ENCODE peak calls at places on chromosomes 1 and 21, in four cellular contexts. One of them, this sample, is unnamed.

GRCh38 chr21:35026617-35027557 is 22.2 kb downstream of the RUNX1 start:
- DNase-seq in H1: peak; percentile 71
- DNase-seq in HepG2: peak; percentile 95
- DNase-seq in GM12878: no peak
- DNase-seq in this sample: peak; percentile 39

GRCh38 chr1:234659538-234659937 is 49.6 kb upstream of the IRF2BP2 start:
- DNase-seq in H1: no peak
- DNase-seq in HepG2: peak; percentile 30
- DNase-seq in GM12878: no peak
- DNase-seq in this sample: no peak

GRCh38 chr1:41108696-41109284 is 87.3 kb upstream of the SLFNL1 start:
- DNase-seq in H1: no peak
- DNase-seq in HepG2: no peak
- DNase-seq in GM12878: no peak
- DNase-seq in this sample: no peak

GRCh38 chr1:10675813-10676212 is 120.6 kb downstream of the CASZ1 start:
- DNase-seq in H1: no peak
- DNase-seq in HepG2: no peak
- DNase-seq in GM12878: no peak
- DNase-seq in this sample: no peak

GRCh38 chr1:48236716-48237470 is 14.4 kb downstream of the SLC5A9 start:
- DNase-seq in H1: peak; percentile 52
- DNase-seq in HepG2: peak; percentile 28
- DNase-seq in GM12878: no peak
- DNase-seq in this sample: no peak

GRCh38 chr1:65195495-65196417 is 47.8 kb downstream of the AK4 start:
- DNase-seq in H1: no peak
- DNase-seq in HepG2: no peak
- DNase-seq in GM12878: no peak
- DNase-seq in this sample: no peak

GRCh38 chr1:226870323-226871046 is at the start of gene PSEN2:
- DNase-seq in H1: peak; percentile 84
- DNase-seq in HepG2: peak; percentile 24
- DNase-seq in GM12878: no peak
- DNase-seq in this sample: no peak

GRCh38 chr1:234851450-234852438 is 241.8 kb upstream of the IRF2BP2 start:
- DNase-seq in H1: no peak
- DNase-seq in HepG2: no peak
- DNase-seq in GM12878: no peak
- DNase-seq in this sample: no peak

GRCh38 chr1:172041102-172041501 is 199.8 kb downstream of the DNM3 start:
- DNase-seq in H1: no peak
- DNase-seq in HepG2: no peak
- DNase-seq in GM12878: no peak
- DNase-seq in this sample: no peak

GRCh38 chr1:195721210-195721971 is 886.8 kb downstream of the KCNT2 start:
- DNase-seq in H1: no peak
- DNase-seq in HepG2: no peak
- DNase-seq in GM12878: no peak
- DNase-seq in this sample: no peak

GRCh38 chr1:3261969-3262579 is 192.4 kb upstream of the ARHGEF16 start:
- DNase-seq in H1: no peak
- DNase-seq in HepG2: no peak
- DNase-seq in GM12878: no peak
- DNase-seq in this sample: no peak

GRCh38 chr1:204445860-204446412 is 34.3 kb upstream of the PPP1R15B start:
- DNase-seq in H1: peak; percentile 99
- DNase-seq in HepG2: peak; percentile 18
- DNase-seq in GM12878: no peak
- DNase-seq in this sample: peak; percentile 60

DNA sequence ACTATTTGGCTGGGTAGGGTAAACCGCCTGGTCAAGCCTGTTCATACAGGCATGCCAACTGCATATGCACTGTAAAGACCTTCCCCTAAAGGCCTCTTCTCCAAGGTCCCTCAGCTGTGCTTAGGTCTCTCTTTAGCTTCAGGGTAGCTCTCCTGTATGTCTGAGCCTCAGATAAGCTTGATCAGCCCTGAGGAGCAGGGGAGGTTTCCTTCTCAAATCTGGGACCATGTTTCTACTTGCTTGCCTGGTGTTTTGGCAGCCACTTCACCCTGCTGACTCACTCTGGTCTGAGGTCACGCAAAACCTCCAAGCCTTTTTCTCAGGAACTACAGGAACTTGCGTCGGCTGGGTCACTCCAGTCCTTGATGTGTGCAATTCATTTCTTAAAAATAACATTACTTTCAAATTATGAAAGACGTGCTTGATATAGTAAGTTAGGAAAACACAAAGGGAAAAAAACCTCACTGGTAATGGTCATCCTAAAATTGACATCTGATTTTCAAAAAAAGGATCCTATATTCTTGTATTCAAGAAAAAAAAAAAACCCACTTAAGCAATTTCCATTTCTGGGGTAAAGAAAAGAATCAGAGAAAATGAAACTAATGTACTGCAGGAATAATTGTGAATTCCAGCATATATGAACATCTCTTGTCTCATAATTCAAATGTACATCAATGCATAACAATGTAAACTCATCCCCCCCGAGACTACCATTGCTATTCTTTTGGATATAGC is 24.7 kb upstream of the RNF19B start:
- DNase-seq in H1: no peak
- DNase-seq in HepG2: no peak
- DNase-seq in GM12878: no peak
- DNase-seq in this sample: no peak
- H3K9ac ChIP-seq in H1: no peak overlapping the region
- H3K9ac ChIP-seq in HepG2: no peak overlapping the region
- H3K9ac ChIP-seq in GM12878: peak overlapping the region; percentile 18
- H3K9ac ChIP-seq in this sample: no peak overlapping the region

DNA sequence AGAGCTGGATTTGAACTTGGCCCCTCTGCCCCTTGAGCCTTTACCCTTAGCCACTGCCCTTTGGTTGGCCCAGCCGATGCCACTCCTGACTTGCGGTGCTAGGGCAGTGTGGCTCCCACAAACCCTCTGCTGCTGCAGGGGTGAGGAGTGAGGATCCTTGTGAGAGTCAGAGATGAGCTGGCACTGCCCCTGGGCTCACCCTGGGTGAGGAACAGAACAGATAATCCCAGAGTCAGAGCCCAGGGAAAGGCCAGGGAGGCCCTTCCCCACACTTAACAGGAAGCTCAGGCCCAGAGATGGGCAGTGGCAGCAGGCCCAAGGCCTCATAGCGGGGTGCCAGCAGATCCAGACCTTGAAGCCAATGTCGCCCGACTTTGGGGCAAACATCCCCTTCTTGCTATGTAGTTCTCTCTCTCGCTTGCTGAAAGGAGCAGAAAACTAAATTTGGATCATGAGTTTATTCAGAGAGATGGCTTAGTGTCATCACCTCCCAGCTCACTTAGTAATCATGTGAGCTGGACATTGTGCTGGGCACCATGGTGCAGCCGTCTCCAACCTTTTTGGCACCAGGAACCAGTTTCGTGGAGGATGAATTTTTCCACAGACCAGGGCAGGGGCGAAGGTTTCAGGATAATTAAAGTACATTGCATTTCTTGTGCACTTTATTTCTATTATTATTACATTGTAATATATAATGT is 81.4 kb downstream of the IGSF21 start:
- DNase-seq in H1: no peak
- DNase-seq in HepG2: no peak
- DNase-seq in GM12878: no peak
- DNase-seq in this sample: no peak
- TF ChIP-seq SUZ12 in H1: no peak
- TF ChIP-seq SUZ12 in HepG2: no peak
- TF ChIP-seq SUZ12 in GM12878: no peak
- TF ChIP-seq SUZ12 in this sample: no peak

GRCh38 chr1:58819719-58820118 is 35.9 kb upstream of the JUN start:
- DNase-seq in H1: no peak
- DNase-seq in HepG2: no peak
- DNase-seq in GM12878: no peak
- DNase-seq in this sample: no peak

GRCh38 chr1:58821309-58821708 is 37.5 kb upstream of the JUN start:
- DNase-seq in H1: no peak
- DNase-seq in HepG2: no peak
- DNase-seq in GM12878: no peak
- DNase-seq in this sample: no peak

GRCh38 chr1:58818075-58818474 is 34.2 kb upstream of the JUN start:
- DNase-seq in H1: no peak
- DNase-seq in HepG2: no peak
- DNase-seq in GM12878: no peak
- DNase-seq in this sample: no peak

GRCh38 chr1:58816747-58817221 is 32.9 kb upstream of the JUN start:
- DNase-seq in H1: no peak
- DNase-seq in HepG2: no peak
- DNase-seq in GM12878: no peak
- DNase-seq in this sample: no peak

GRCh38 chr1:58818991-58819390 is 35.1 kb upstream of the JUN start:
- DNase-seq in H1: no peak
- DNase-seq in HepG2: no peak
- DNase-seq in GM12878: no peak
- DNase-seq in this sample: no peak
- H3K9ac ChIP-seq in H1: no peak overlapping the region
- H3K9ac ChIP-seq in HepG2: no peak overlapping the region
- H3K9ac ChIP-seq in GM12878: no peak overlapping the region
- H3K9ac ChIP-seq in this sample: no peak overlapping the region

GRCh38 chr1:20124451-20125057 is 5.2 kb upstream of the PLA2G2D start:
- DNase-seq in H1: no peak
- DNase-seq in HepG2: no peak
- DNase-seq in GM12878: no peak
- DNase-seq in this sample: no peak
- TF ChIP-seq SUZ12 in H1: no peak
- TF ChIP-seq SUZ12 in HepG2: no peak
- TF ChIP-seq SUZ12 in GM12878: no peak
- TF ChIP-seq SUZ12 in this sample: no peak

DNA sequence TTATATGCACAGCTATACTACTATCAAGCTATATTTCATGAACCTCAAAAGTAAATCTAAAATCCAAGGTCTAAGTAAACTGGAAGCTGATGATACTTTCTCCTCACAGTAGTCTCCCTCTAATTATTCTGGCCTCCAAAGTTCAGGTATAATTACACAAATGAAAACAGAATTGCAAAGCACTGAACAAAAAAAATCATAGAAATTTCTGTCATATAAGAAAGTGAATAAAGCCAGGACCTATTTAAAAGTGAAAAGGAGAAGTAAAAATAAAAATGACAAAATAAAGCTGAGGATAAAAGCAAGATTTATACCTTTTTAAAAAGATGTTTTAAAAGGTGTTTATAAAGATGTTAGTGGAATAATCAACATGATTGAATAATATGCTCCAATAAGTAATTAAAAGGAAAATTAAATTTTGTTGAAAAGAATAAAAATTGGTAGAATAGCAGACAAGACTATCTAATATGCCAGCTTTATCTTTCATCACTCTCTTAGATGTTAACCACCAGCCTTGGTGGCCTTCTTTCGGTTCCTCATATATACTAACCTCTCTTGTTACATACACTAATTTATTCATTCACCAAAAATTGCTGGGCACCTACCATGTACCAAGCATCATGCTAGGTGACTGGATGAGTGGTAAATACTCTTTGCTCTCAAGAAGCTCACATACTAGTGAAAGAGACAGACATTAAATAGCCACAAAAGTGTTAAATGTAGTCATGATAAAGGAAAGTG is 25.1 kb downstream of the SHCBP1L start:
- DNase-seq in H1: no peak
- DNase-seq in HepG2: no peak
- DNase-seq in GM12878: peak; percentile 5
- DNase-seq in this sample: no peak
- H3K9ac ChIP-seq in H1: no peak overlapping the region
- H3K9ac ChIP-seq in HepG2: no peak overlapping the region
- H3K9ac ChIP-seq in GM12878: no peak overlapping the region
- H3K9ac ChIP-seq in this sample: no peak overlapping the region

This sample was measured in NT2/D1.